ENCODE peak calls at places on chromosomes 16 and 17, in seven cellular contexts. S, Y, Q, K, T, B and V are unnamed samples.

GRCh38 chr17:42285346-42286050 is 2.8 kb upstream of the STAT5A start:
- DNase-seq in S (no peak), Y (no peak), Q (no peak), K (no peak), T (no peak), B (no peak), V (no peak)

GRCh38 chr16:25171390-25171789 is 45.4 kb upstream of the AQP8 start:
- DNase-seq in S (no peak), Y (no peak), Q (no peak), K (no peak), T (no peak), B (no peak), V (no peak)

GRCh38 chr16:27703545-27703944 is 153.6 kb downstream of the KATNIP start:
- DNase-seq in S (no peak), Y (no peak), Q (no peak), K (no peak), T (no peak), B (no peak), V (no peak)

GRCh38 chr16:87297918-87298631 is 19.1 kb downstream of the C16orf95 start:
- DNase-seq in S (no peak), Y (peak), Q (peak), K (peak), T (peak), B (peak), V (peak)

GRCh38 chr16:76345093-76345735 is 68.0 kb downstream of the CNTNAP4 start:
- DNase-seq in S (no peak), Y (peak), Q (no peak), K (peak), T (no peak), B (no peak), V (peak)

GRCh38 chr16:89330177-89330856 is 112.8 kb downstream of the ZNF778 start:
- DNase-seq in S (no peak), Y (no peak), Q (peak), K (peak), T (peak), B (peak), V (no peak)

GRCh38 chr16:47924950-47925349 is 230.8 kb downstream of the ABCC12 start:
- DNase-seq in S (no peak), Y (no peak), Q (no peak), K (no peak), T (no peak), B (no peak), V (no peak)

GRCh38 chr16:31455601-31456314 is 3.5 kb upstream of the ARMC5 start:
- DNase-seq in S (peak), Y (peak), Q (peak), K (no peak), T (no peak), B (no peak), V (peak)

GRCh38 chr16:10601444-10602401 is 21.3 kb upstream of the EMP2 start:
- DNase-seq in S (no peak), Y (peak), Q (no peak), K (no peak), T (no peak), B (no peak), V (no peak)

GRCh38 chr16:72783716-72784320 is 264.1 kb downstream of the ZFHX3 start:
- DNase-seq in S (no peak), Y (no peak), Q (no peak), K (no peak), T (no peak), B (no peak), V (no peak)

GRCh38 chr17:42224651-42225050 is 30.4 kb upstream of the GHDC start:
- DNase-seq in S (no peak), Y (no peak), Q (no peak), K (no peak), T (no peak), B (no peak), V (no peak)

GRCh38 chr17:10384175-10384574 is 11.4 kb upstream of the MYH13 start:
- DNase-seq in S (no peak), Y (peak), Q (no peak), K (no peak), T (no peak), B (no peak), V (no peak)

GRCh38 chr16:31242197-31242596 is 17.6 kb upstream of the ITGAM start:
- DNase-seq in S (no peak), Y (no peak), Q (no peak), K (no peak), T (no peak), B (no peak), V (no peak)

GRCh38 chr17:82065638-82066303 is at the start of gene DUS1L:
- DNase-seq in S (peak), Y (peak), Q (peak), K (peak), T (no peak), B (peak), V (peak)

GRCh38 chr17:40290629-40291296 is 3.1 kb downstream of the CDC6 start:
- DNase-seq in S (peak), Y (peak), Q (peak), K (peak), T (peak), B (peak), V (peak)

GRCh38 chr17:42221886-42222745 is 27.8 kb upstream of the GHDC start:
- DNase-seq in S (peak), Y (peak), Q (peak), K (peak), T (peak), B (no peak), V (peak)

GRCh38 chr16:73404001-73404400 is 356.1 kb upstream of the ZFHX3 start:
- DNase-seq in S (no peak), Y (no peak), Q (no peak), K (no peak), T (no peak), B (no peak), V (no peak)

GRCh38 chr17:27538156-27538955 is 82.1 kb downstream of the KSR1 start:
- DNase-seq in S (no peak), Y (no peak), Q (no peak), K (no peak), T (no peak), B (no peak), V (no peak)

GRCh38 chr17:47192549-47192948 is 3.5 kb upstream of the CDC27 start:
- DNase-seq in S (no peak), Y (peak), Q (peak), K (no peak), T (no peak), B (peak), V (peak)

GRCh38 chr17:37725601-37726146 is 19.2 kb downstream of the HNF1B start:
- DNase-seq in S (no peak), Y (no peak), Q (no peak), K (no peak), T (peak), B (no peak), V (no peak)

GRCh38 chr17:32283745-32284207 is 18.1 kb downstream of the RHBDL3 start:
- DNase-seq in S (no peak), Y (no peak), Q (no peak), K (no peak), T (no peak), B (no peak), V (no peak)

GRCh38 chr16:59478806-59479205 is 744.7 kb upstream of the GOT2 start:
- DNase-seq in S (no peak), Y (no peak), Q (peak), K (no peak), T (no peak), B (no peak), V (peak)

GRCh38 chr17:29070308-29070707 is 27.4 kb downstream of the PIPOX start:
- DNase-seq in S (no peak), Y (no peak), Q (no peak), K (no peak), T (no peak), B (no peak), V (no peak)

GRCh38 chr16:30535106-30535776 is 583 bp upstream of the ZNF747 start:
- DNase-seq in S (no peak), Y (no peak), Q (peak), K (no peak), T (no peak), B (no peak), V (no peak)

GRCh38 chr16:12120982-12121652 is 144.6 kb downstream of the SNX29 start:
- DNase-seq in S (no peak), Y (no peak), Q (no peak), K (no peak), T (no peak), B (no peak), V (no peak)

GRCh38 chr16:57620316-57621231 is 7.9 kb upstream of the ADGRG1 start:
- DNase-seq in S (no peak), Y (peak), Q (no peak), K (no peak), T (peak), B (peak), V (no peak)

GRCh38 chr17:49753959-49754391 is 10.0 kb downstream of the FAM117A start:
- DNase-seq in S (no peak), Y (peak), Q (no peak), K (no peak), T (no peak), B (no peak), V (peak)

GRCh38 chr17:29625037-29625750 is 2.5 kb upstream of the CORO6 start:
- DNase-seq in S (no peak), Y (peak), Q (no peak), K (no peak), T (peak), B (no peak), V (no peak)

GRCh38 chr17:40298726-40299125 is 10.3 kb upstream of the RARA start:
- DNase-seq in S (no peak), Y (no peak), Q (no peak), K (no peak), T (no peak), B (no peak), V (no peak)

GRCh38 chr17:6172642-6173330 is 102.6 kb downstream of the WSCD1 start:
- DNase-seq in S (no peak), Y (peak), Q (no peak), K (no peak), T (no peak), B (no peak), V (no peak)

GRCh38 chr17:51166987-51167931 is 1.0 kb downstream of the NME2 start:
- DNase-seq in S (peak), Y (peak), Q (peak), K (peak), T (peak), B (peak), V (peak)